ENCODE peak calls at places on chromosomes 3 and 15, in six cellular contexts. I is transverse colon, V is right lobe of liver, O is RPMI7951, Q is stomach, F is T1000. X is an unnamed sample.

GRCh38 chr3:100869787-100870186 is 123.4 kb downstream of the ABI3BP start:
- DNase-seq in I (no peak), V (no peak), O (no peak), Q (no peak), F (no peak), X (no peak)

GRCh38 chr3:181999314-181999713 is 287.6 kb downstream of the SOX2 start:
- DNase-seq in I (no peak), V (no peak), O (no peak), Q (no peak), F (no peak), X (no peak)

GRCh38 chr3:74639681-74640080 is 25.2 kb upstream of the CNTN3 start:
- DNase-seq in I (no peak), V (no peak), O (no peak), Q (no peak), F (no peak), X (peak)

GRCh38 chr3:14767245-14767593 is 51.5 kb upstream of the FGD5 start:
- DNase-seq in I (no peak), V (no peak), O (no peak), Q (no peak), F (no peak), X (no peak)

GRCh38 chr3:187902041-187902471 is 156.8 kb upstream of the BCL6 start:
- DNase-seq in I (no peak), V (no peak), O (no peak), Q (no peak), F (no peak), X (no peak)

GRCh38 chr3:11201246-11202024 is 47.1 kb downstream of the HRH1 start:
- DNase-seq in I (peak), V (no peak), O (peak), Q (no peak), F (no peak), X (peak)

GRCh38 chr15:50854594-50855490 is 53.6 kb upstream of the AP4E1 start:
- DNase-seq in I (no peak), V (no peak), O (peak), Q (no peak), F (no peak), X (peak)

GRCh38 chr3:113153499-113154107 is 57.8 kb upstream of the BOC start:
- DNase-seq in I (no peak), V (no peak), O (no peak), Q (no peak), F (no peak), X (no peak)

GRCh38 chr3:7897643-7898042 is 604.0 kb upstream of the LMCD1 start:
- DNase-seq in I (no peak), V (no peak), O (no peak), Q (no peak), F (no peak), X (no peak)

GRCh38 chr3:107204121-107204520 is 173.1 kb upstream of the CCDC54 start:
- DNase-seq in I (no peak), V (no peak), O (no peak), Q (no peak), F (no peak), X (no peak)

GRCh38 chr3:48406443-48407431 is 23.1 kb downstream of the PLXNB1 start:
- DNase-seq in I (no peak), V (peak), O (no peak), Q (peak), F (no peak), X (no peak)